ENCODE peak calls at places on chromosome 1, in five cellular contexts. E is SK-N-SH, A is H1, Y is GM12891, Q is K562. W is an unnamed sample.

GRCh38 chr1:236398538-236398937 is 4.5 kb downstream of the EDARADD start:
- DNase-seq in Y (no peak), Q (no peak), A (no peak), E (no peak), W (no peak)

GRCh38 chr1:163561570-163562295 is 240.0 kb downstream of the NUF2 start:
- DNase-seq in Y (no peak), E (peak; percentile 10), Q (no peak), A (peak; percentile 36), W (no peak)

GRCh38 chr1:15245593-15246325 is 1.3 kb upstream of the FHAD1 start:
- DNase-seq in A (no peak), Q (no peak), E (no peak), Y (no peak), W (no peak)

GRCh38 chr1:27598902-27599528 is 4.9 kb downstream of the AHDC1 start:
- DNase-seq in E (no peak), Q (peak; percentile 88), Y (no peak), A (no peak), W (no peak)

GRCh38 chr1:55005351-55006140 is 6.8 kb downstream of the BSND start:
- DNase-seq in Y (no peak), Q (no peak), E (no peak), A (no peak), W (no peak)

GRCh38 chr1:114155756-114156155 is 2.1 kb upstream of the SYT6 start:
- DNase-seq in Y (no peak), A (no peak), E (no peak), Q (no peak), W (no peak)

GRCh38 chr1:93625582-93626327 is 55.9 kb downstream of the BCAR3 start:
- DNase-seq in A (no peak), Q (no peak), Y (no peak), E (peak; percentile 48), W (no peak)

GRCh38 chr1:3658231-3658615 is 5.9 kb downstream of the TP73 start:
- DNase-seq in A (no peak), Y (no peak), Q (no peak), E (no peak), W (no peak)

GRCh38 chr1:14190508-14190907 is 408.0 kb upstream of the KAZN start:
- DNase-seq in A (peak; percentile 1), Y (no peak), E (no peak), Q (no peak), W (no peak)

GRCh38 chr1:12153181-12153785 is 13.5 kb upstream of the TNFRSF1B start:
- DNase-seq in Q (no peak), Y (no peak), E (no peak), A (no peak), W (no peak)

GRCh38 chr1:223216482-223217205 is 73.6 kb upstream of the TLR5 start:
- DNase-seq in Q (no peak), Y (no peak), E (peak; percentile 44), A (no peak), W (no peak)

GRCh38 chr1:27830621-27831424 is at the start of gene PPP1R8:
- DNase-seq in Y (peak; percentile 78), Q (peak; percentile 92), A (peak; percentile 81), E (peak; percentile 94), W (peak; percentile 71)

GRCh38 chr1:76940586-76941335 is 73.5 kb downstream of the ST6GALNAC5 start:
- DNase-seq in Q (no peak), E (no peak), Y (no peak), A (no peak), W (no peak)

GRCh38 chr1:34787461-34788420 is 5.1 kb upstream of the GJA4 start:
- DNase-seq in A (no peak), E (no peak), Q (peak; percentile 63), Y (no peak), W (no peak)

GRCh38 chr1:869499-870244 is 54.1 kb upstream of the SAMD11 start:
- DNase-seq in Y (peak; percentile 73), Q (peak; percentile 83), A (no peak), E (peak; percentile 90), W (peak; percentile 73)

GRCh38 chr1:202018476-202019234 is 8.3 kb downstream of the ELF3 start:
- DNase-seq in Q (peak; percentile 92), A (no peak), E (no peak), Y (no peak), W (no peak)

GRCh38 chr1:4655674-4656532 is 1.5 kb downstream of the AJAP1 start:
- DNase-seq in Q (peak; percentile 21), E (peak; percentile 87), Y (no peak), A (no peak), W (peak; percentile 41)

GRCh38 chr1:230282157-230282556 is 144.0 kb downstream of the PGBD5 start:
- DNase-seq in Q (no peak), A (no peak), E (peak; percentile 58), Y (no peak), W (no peak)

GRCh38 chr1:7379445-7379971 is 391.6 kb upstream of the VAMP3 start:
- DNase-seq in Y (no peak), A (no peak), E (no peak), Q (no peak), W (no peak)

GRCh38 chr1:186404454-186405051 is 28.9 kb downstream of the ODR4 start:
- DNase-seq in E (peak; percentile 32), Y (peak; percentile 5), Q (peak; percentile 60), A (no peak), W (no peak)

GRCh38 chr1:36520771-36521420 is 38.2 kb upstream of the CSF3R start:
- DNase-seq in E (no peak), Q (no peak), A (no peak), Y (no peak), W (no peak)

GRCh38 chr1:93384656-93385055 is 38.9 kb downstream of the DR1 start:
- DNase-seq in E (no peak), Q (no peak), A (no peak), Y (no peak), W (no peak)

GRCh38 chr1:112706505-112707216 is at the start of gene RHOC:
- DNase-seq in E (peak; percentile 95), Y (peak; percentile 80), Q (peak; percentile 96), A (no peak), W (peak; percentile 81)

GRCh38 chr1:112708489-112708888 is 1.6 kb upstream of the RHOC start:
- DNase-seq in Q (no peak), Y (no peak), A (no peak), E (no peak), W (no peak)

GRCh38 chr1:112704908-112705627 is 1.9 kb downstream of the RHOC start:
- DNase-seq in Y (peak; percentile 83), A (peak; percentile 90), E (peak; percentile 71), Q (peak; percentile 95), W (peak; percentile 80)

GRCh38 chr1:112708002-112708448 is 1.1 kb upstream of the RHOC start:
- DNase-seq in A (no peak), Q (no peak), Y (no peak), E (no peak), W (no peak)

DNA sequence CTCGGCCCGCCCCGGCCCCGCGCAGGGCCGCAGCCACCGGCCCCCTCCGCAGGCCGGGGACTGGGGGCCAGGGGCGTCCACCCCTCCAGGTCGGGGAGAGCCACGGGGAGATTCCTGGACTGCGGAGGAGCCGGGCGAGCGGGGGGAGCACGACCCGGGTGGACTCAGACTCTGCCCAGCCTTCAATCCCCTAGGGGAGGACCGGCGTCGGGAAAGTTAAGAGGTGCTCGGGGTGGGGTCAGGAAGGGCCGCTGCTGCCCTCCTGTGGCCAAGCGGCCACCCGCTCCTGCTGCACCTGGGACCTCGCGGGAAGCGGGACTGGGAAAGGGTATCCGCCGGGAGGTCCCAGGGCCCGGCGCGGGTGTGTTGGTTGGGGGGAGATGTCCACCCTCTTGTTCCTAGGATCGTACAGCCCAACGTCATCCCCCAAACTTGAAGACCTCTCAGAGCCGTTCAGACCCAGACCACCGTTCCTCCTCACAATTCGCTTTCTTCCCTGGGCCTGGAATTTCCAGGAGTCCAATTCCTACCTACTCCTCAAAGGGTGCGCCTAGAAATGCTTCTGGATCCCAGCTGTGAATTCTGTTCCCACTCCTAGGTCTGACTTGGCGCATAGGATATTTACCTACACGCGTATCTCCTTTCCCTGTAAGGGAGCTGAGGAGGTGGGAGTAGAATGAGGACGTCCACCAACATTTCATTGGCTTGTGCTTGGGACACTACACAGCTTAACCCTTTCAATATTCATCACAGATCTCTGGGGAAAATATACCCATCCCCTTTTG is 482 bp upstream of the RHOC start:
- DNase-seq in Y (peak; percentile 77), E (peak; percentile 96), A (peak; percentile 74), Q (peak; percentile 95), W (peak; percentile 79)
- TF ChIP-seq TAF1 in Y (peak; percentile 16), E (peak; percentile 12), A (no peak), Q (no peak), W (no peak)

GRCh38 chr1:5863238-5863637 is 129.0 kb downstream of the NPHP4 start:
- DNase-seq in Y (no peak), Q (no peak), E (no peak), A (no peak), W (no peak)
- TF ChIP-seq TAF1 in Y (no peak), Q (no peak), E (no peak), A (no peak), W (no peak)

DNA sequence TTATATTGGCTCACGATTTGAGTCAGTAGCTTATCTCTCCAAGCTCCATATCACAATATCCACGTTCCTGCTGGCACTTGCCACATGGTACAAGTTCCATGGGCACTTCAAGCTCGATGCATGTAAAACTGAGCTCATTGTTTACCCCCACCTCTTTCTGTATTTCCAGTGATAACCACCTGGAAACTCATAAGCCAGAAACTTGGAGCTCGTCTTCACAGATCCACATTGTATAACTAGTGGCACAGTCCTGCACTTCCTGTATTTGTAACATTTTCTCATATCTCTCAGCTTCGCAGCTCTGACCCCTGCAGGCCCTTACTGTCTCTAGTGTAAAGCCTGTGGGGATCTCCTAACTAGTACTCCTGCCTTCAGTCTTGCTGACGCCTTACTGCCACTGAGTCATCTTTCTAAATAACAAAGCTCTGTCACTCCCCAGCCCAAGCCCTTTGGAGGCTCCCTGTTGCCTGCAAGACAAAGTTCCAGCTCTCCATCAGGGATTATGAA is 6.5 kb upstream of the C2CD4D start:
- DNase-seq in Q (peak; percentile 72), E (no peak), Y (no peak), A (no peak), W (no peak)
- TF ChIP-seq TAF1 in Q (no peak), E (no peak), Y (no peak), A (no peak), W (no peak)

GRCh38 chr1:61606448-61607312 is 118.3 kb downstream of the TM2D1 start:
- DNase-seq in A (no peak), E (no peak), Y (no peak), Q (no peak), W (no peak)
- TF ChIP-seq TAF1 in A (no peak), E (no peak), Y (no peak), Q (no peak), W (no peak)

GRCh38 chr1:26066160-26066559 is 1.3 kb downstream of the TRIM63 start:
- DNase-seq in Y (no peak), E (no peak), A (no peak), Q (no peak), W (no peak)

GRCh38 chr1:26066857-26067256 is 573 bp downstream of the TRIM63 start:
- DNase-seq in Q (peak; percentile 76), E (peak; percentile 52), A (no peak), Y (no peak), W (no peak)

GRCh38 chr1:26060832-26061574 is 6.4 kb downstream of the TRIM63 start:
- DNase-seq in E (no peak), Y (no peak), Q (peak; percentile 70), A (no peak), W (no peak)

GRCh38 chr1:26067432-26067911 is at the start of gene TRIM63:
- DNase-seq in E (no peak), Q (no peak), Y (no peak), A (no peak), W (no peak)

GRCh38 chr1:26064591-26064990 is 2.8 kb downstream of the TRIM63 start:
- DNase-seq in Y (no peak), Q (no peak), E (no peak), A (no peak), W (no peak)
- TF ChIP-seq TAF1 in Y (no peak), Q (no peak), E (no peak), A (no peak), W (no peak)

GRCh38 chr1:116334015-116334547 is 39.0 kb upstream of the ATP1A1 start:
- DNase-seq in E (no peak), A (no peak), Y (no peak), Q (no peak), W (no peak)
- TF ChIP-seq TAF1 in E (no peak), A (no peak), Y (no peak), Q (no peak), W (no peak)